ENCODE peak calls at places on chromosomes 2 and 18, in four cellular contexts. W, Y, I and O are unnamed samples.

GRCh38 chr2:5021148-5021547 is 671.0 kb upstream of the SOX11 start:
- DNase-seq in W (no peak), Y (no peak), I (no peak), O (no peak)

GRCh38 chr2:70161069-70161534 is 29.7 kb downstream of the C2orf42 start:
- DNase-seq in W (no peak), Y (no peak), I (no peak), O (no peak)

GRCh38 chr2:182631299-182631698 is 84.8 kb upstream of the DNAJC10 start:
- DNase-seq in W (no peak), Y (no peak), I (no peak), O (no peak)

GRCh38 chr2:175203621-175204496 is 22.3 kb upstream of the ATP5MC3 start:
- DNase-seq in W (peak), Y (peak), I (peak), O (peak)

GRCh38 chr18:2823202-2823601 is 23.6 kb upstream of the EMILIN2 start:
- DNase-seq in W (no peak), Y (no peak), I (no peak), O (no peak)

GRCh38 chr2:207711750-207712487 is 479 bp downstream of the CCNYL1 start:
- DNase-seq in W (peak), Y (peak), I (peak), O (peak)

GRCh38 chr2:17757321-17757720 is 3.4 kb downstream of the GEN1 start:
- DNase-seq in W (no peak), Y (no peak), I (peak), O (no peak)

GRCh38 chr18:74204543-74205152 is 56.3 kb downstream of the TIMM21 start:
- DNase-seq in W (no peak), Y (no peak), I (no peak), O (no peak)

GRCh38 chr2:236180831-236181453 is 12.8 kb upstream of the GBX2 start:
- DNase-seq in W (peak), Y (peak), I (peak), O (peak)

GRCh38 chr2:16890081-16890480 is 224.4 kb upstream of the CYRIA start:
- DNase-seq in W (no peak), Y (no peak), I (no peak), O (no peak)

GRCh38 chr2:20250436-20250835 is 25.5 kb upstream of the SDC1 start:
- DNase-seq in W (no peak), Y (no peak), I (no peak), O (no peak)

GRCh38 chr2:189134485-189134884 is 45.1 kb downstream of the COL5A2 start:
- DNase-seq in W (no peak), Y (no peak), I (no peak), O (no peak)

GRCh38 chr18:66760559-66760958 is 156.7 kb upstream of the CDH19 start:
- DNase-seq in W (no peak), Y (no peak), I (no peak), O (no peak)

GRCh38 chr2:221818569-221818968 is 246.5 kb upstream of the EPHA4 start:
- DNase-seq in W (no peak), Y (no peak), I (no peak), O (no peak)

GRCh38 chr2:1854747-1855146 is 110.4 kb upstream of the PXDN start:
- DNase-seq in W (peak), Y (no peak), I (peak), O (peak)

GRCh38 chr2:119282966-119283511 is 59.4 kb downstream of the STEAP3 start:
- DNase-seq in W (no peak), Y (peak), I (no peak), O (no peak)

GRCh38 chr2:12321886-12322285 is 394.9 kb upstream of the TRIB2 start:
- DNase-seq in W (no peak), Y (no peak), I (peak), O (no peak)

GRCh38 chr2:223414646-223415045 is 187.5 kb downstream of the SCG2 start:
- DNase-seq in W (no peak), Y (peak), I (no peak), O (no peak)

GRCh38 chr2:224938670-224939309 is 103.5 kb downstream of the DOCK10 start:
- DNase-seq in W (no peak), Y (no peak), I (no peak), O (no peak)

GRCh38 chr2:178479758-178480226 is 465 bp upstream of the PLEKHA3 start:
- DNase-seq in W (no peak), Y (no peak), I (no peak), O (no peak)

GRCh38 chr2:54549912-54550518 is 93.9 kb downstream of the SPTBN1 start:
- DNase-seq in W (no peak), Y (no peak), I (no peak), O (no peak)

GRCh38 chr2:120391905-120392665 is 46.1 kb downstream of the INHBB start:
- DNase-seq in W (no peak), Y (no peak), I (no peak), O (no peak)

GRCh38 chr2:202375006-202375610 is 1.0 kb upstream of the BMPR2 start:
- DNase-seq in W (peak), Y (peak), I (peak), O (peak)

GRCh38 chr2:207765541-207765940 is 4.2 kb downstream of the FZD5 start:
- DNase-seq in W (no peak), Y (no peak), I (no peak), O (peak)

GRCh38 chr2:159671047-159671446 is 41.3 kb upstream of the MARCHF7 start:
- DNase-seq in W (no peak), Y (no peak), I (no peak), O (no peak)

GRCh38 chr2:55771612-55772011 is 78.0 kb upstream of the PNPT1 start:
- DNase-seq in W (no peak), Y (peak), I (peak), O (peak)

GRCh38 chr2:135913726-135914365 is 37.6 kb upstream of the MCM6 start:
- DNase-seq in W (peak), Y (peak), I (peak), O (peak)

GRCh38 chr2:85930129-85931124 is 41.6 kb upstream of the ST3GAL5 start:
- DNase-seq in W (no peak), Y (no peak), I (no peak), O (no peak)

GRCh38 chr2:203155406-203155805 is 83.4 kb upstream of the CYP20A1 start:
- DNase-seq in W (no peak), Y (no peak), I (no peak), O (no peak)

GRCh38 chr2:138020432-138020831 is 56.2 kb downstream of the HNMT start:
- DNase-seq in W (no peak), Y (no peak), I (no peak), O (no peak)

GRCh38 chr2:128754246-128754724 is 435.6 kb upstream of the HS6ST1 start:
- DNase-seq in W (no peak), Y (no peak), I (no peak), O (no peak)

GRCh38 chr2:43083278-43083677 is 143.1 kb downstream of the ZFP36L2 start:
- DNase-seq in W (no peak), Y (peak), I (no peak), O (peak)

GRCh38 chr18:57533399-57533884 is 53.1 kb downstream of the FECH start:
- DNase-seq in W (peak), Y (peak), I (no peak), O (peak)

GRCh38 chr2:228841877-228842276 is 429.2 kb downstream of the PID1 start:
- DNase-seq in W (no peak), Y (peak), I (no peak), O (no peak)

GRCh38 chr2:237968048-237968862 is 1.4 kb downstream of the UBE2F start:
- DNase-seq in W (no peak), Y (peak), I (no peak), O (peak)

GRCh38 chr18:80067897-80068296 is 33.7 kb downstream of the RBFA start:
- DNase-seq in W (no peak), Y (no peak), I (no peak), O (no peak)

GRCh38 chr18:48896875-48897511 is 53.8 kb downstream of the SMAD7 start:
- DNase-seq in W (no peak), Y (no peak), I (no peak), O (peak)